ENCODE peak calls at places on chromosomes 5 and 9, in four cellular contexts. H is trophoblast cell, L is H9, C is H1. F is an unnamed sample. For H3K79me2, the result is how much of the 10 kb centered on the place peaks cover.

GRCh38 chr5:1312993-1313833 is 18.3 kb upstream of the TERT start:
- DNase-seq in C (no peak), H (no peak), L (peak), F (no peak)

GRCh38 chr9:27033815-27034403 is 28.4 kb upstream of the LRRC19 start:
- DNase-seq in L (no peak), H (peak), C (peak), F (peak)

GRCh38 chr9:69325409-69326212 is 596 bp downstream of the ENTREP1 start:
- DNase-seq in L (peak), H (peak), C (no peak), F (peak)

GRCh38 chr5:15992918-15993317 is 186.7 kb downstream of the MARCHF11 start:
- DNase-seq in L (no peak), H (no peak), C (no peak), F (peak)

GRCh38 chr9:136302527-136302926 is 1.4 kb downstream of the CCDC187 start:
- DNase-seq in H (no peak), L (no peak), C (no peak), F (no peak)

GRCh38 chr5:97923997-97924396 is 741.0 kb upstream of the RIOK2 start:
- DNase-seq in C (no peak), L (no peak), H (no peak), F (no peak)

GRCh38 chr9:61666849-61667371 is 477.1 kb downstream of the SPATA31A7 start:
- DNase-seq in H (no peak), L (peak), C (no peak), F (no peak)

GRCh38 chr5:72066658-72067057 is 40.6 kb upstream of the MAP1B start:
- DNase-seq in C (no peak), L (no peak), H (peak), F (peak)

GRCh38 chr5:585556-585955 is 26.6 kb upstream of the CEP72 start:
- DNase-seq in C (no peak), H (no peak), L (no peak), F (no peak)

GRCh38 chr5:107769531-107769930 is 98.8 kb upstream of the EFNA5 start:
- DNase-seq in L (no peak), C (no peak), H (no peak), F (no peak)

GRCh38 chr9:98808879-98809278 is 1.4 kb downstream of the GALNT12 start:
- DNase-seq in L (no peak), H (no peak), C (no peak), F (no peak)

GRCh38 chr9:129402341-129402739 is 218.6 kb downstream of the C9orf50 start:
- DNase-seq in L (peak), C (no peak), H (no peak), F (peak)

GRCh38 chr5:124103671-124104070 is 591.7 kb downstream of the CSNK1G3 start:
- DNase-seq in H (peak), L (no peak), C (no peak), F (no peak)

GRCh38 chr5:172777381-172778222 is 6.6 kb upstream of the DUSP1 start:
- DNase-seq in L (no peak), C (no peak), H (peak), F (peak)

GRCh38 chr5:88390007-88390385 is 121.4 kb upstream of the TMEM161B start:
- DNase-seq in C (no peak), H (no peak), L (no peak), F (no peak)

GRCh38 chr9:112048924-112049785 is 125.9 kb downstream of the SUSD1 start:
- DNase-seq in C (no peak), H (no peak), L (no peak), F (no peak)

GRCh38 chr9:88387035-88387732 is 1.1 kb upstream of the SPIN1 start:
- DNase-seq in H (peak), L (no peak), C (no peak), F (peak)

GRCh38 chr9:80440724-80441123 is 869.0 kb downstream of the TLE4 start:
- DNase-seq in L (no peak), C (no peak), H (no peak), F (peak)

GRCh38 chr5:19314840-19315239 is 673.2 kb downstream of the CDH18 start:
- DNase-seq in C (no peak), L (no peak), H (no peak), F (peak)

GRCh38 chr5:108625654-108626053 is 122.0 kb upstream of the FER start:
- DNase-seq in C (no peak), L (no peak), H (no peak), F (no peak)

GRCh38 chr5:78895616-78896015 is 89.5 kb downstream of the ARSB start:
- DNase-seq in L (no peak), H (peak), C (no peak), F (no peak)

GRCh38 chr9:17005085-17005484 is 129.8 kb upstream of the CNTLN start:
- DNase-seq in L (peak), C (peak), H (no peak), F (peak)

GRCh38 chr9:6415266-6415665 is 2.3 kb downstream of the UHRF2 start:
- DNase-seq in H (no peak), C (no peak), L (no peak), F (peak)

DNA sequence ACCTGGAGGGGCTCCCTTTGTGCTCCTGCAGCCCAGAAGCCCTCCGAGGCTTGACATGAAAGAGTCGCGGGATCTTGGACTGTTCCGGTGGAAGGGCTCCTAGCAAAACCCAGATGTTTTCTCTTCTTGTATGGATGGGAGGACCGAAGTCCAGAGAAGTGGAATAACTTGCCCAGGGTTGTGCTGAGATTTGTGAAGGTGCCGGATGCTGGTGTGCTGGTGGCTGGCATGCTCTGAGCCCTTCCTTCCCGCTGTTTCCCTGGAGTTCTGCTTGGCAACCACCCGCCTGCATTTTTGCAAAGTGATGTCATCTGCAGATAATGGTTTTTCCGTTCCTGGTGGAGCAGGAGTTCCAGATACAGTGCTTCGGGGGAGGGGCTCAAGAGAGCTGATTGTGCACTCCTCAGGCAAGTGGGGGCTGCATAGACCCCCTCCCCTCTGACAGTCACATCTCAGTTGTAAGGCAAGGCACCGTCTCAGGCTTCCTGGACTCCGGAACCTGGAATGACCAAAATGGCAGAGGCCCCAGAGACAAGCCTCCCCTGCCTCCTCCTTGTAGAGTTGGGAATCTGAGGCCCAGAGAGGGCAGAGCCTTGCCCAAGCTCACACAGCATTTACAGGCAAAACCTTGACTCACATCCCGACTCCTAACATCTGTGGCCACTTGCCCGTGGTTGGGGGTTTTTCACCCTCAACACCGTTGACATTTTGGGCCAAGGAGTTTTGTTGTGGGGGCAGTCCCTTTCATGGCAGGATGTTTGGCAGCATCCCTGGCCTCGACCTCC is 157.0 kb downstream of the RGS3 start:
- DNase-seq in L (peak), H (peak), C (peak), F (peak)
- H2BK5ac ChIP-seq in L (no peak), H (peak), C (peak), F (peak)

GRCh38 chr5:31381299-31381698 is 150.6 kb downstream of the DROSHA start:
- DNase-seq in H (no peak), C (no peak), L (no peak), F (no peak)
- H3K79me2 ChIP-seq in H (under half), C (under half), L (under half), F (under half)

GRCh38 chr9:37105169-37105750 is 15.1 kb upstream of the ZCCHC7 start:
- DNase-seq in H (no peak), L (no peak), C (no peak), F (no peak)
- H2BK5ac ChIP-seq in H (no peak), L (no peak), C (no peak), F (no peak)

DNA sequence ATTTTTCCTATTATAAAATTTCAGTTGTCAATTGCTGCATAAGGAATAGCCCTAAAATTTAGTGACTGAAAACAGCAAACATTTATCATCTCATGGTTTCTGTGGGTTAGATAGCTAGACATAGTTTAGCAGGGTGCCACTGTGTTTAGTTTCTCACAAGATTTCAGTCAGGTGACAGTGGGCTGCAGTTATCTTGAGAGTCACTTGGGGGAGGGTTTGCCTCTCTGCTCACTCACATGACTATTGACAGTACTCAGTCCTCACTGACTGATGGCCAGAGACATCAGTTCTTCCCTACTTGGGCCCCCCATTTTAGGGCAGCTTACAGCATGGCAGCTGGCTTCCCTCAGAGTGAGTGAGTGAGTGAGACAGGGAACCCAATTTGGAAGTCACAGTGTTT is 42.0 kb downstream of the PBX3 start:
- DNase-seq in H (no peak), L (no peak), C (no peak), F (no peak)
- H3K79me2 ChIP-seq in H (under half), L (under half), C (half or more), F (under half)

DNA sequence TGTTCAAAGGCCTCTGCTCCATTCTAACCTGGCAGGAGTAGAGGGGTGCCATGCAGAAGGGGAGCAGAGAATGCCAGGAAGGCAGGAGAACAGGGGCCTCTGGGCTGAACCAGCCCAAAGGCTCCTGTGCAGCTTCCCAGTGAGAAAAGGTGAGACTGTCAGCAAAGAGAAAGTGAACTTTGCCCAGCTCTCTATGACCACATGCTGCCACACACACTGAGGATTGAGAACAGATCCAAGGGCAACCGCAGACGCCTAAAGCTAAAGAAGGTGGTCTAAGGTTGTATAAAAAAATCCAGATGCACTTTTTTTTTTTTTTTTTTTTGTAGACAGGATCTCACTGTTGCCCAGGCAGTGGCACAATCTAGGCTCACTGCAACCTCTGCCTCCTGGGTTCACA is 51.4 kb downstream of the ALDH7A1 start:
- DNase-seq in C (no peak), H (no peak), L (no peak), F (no peak)
- H2BK5ac ChIP-seq in C (no peak), H (no peak), L (no peak), F (no peak)

DNA sequence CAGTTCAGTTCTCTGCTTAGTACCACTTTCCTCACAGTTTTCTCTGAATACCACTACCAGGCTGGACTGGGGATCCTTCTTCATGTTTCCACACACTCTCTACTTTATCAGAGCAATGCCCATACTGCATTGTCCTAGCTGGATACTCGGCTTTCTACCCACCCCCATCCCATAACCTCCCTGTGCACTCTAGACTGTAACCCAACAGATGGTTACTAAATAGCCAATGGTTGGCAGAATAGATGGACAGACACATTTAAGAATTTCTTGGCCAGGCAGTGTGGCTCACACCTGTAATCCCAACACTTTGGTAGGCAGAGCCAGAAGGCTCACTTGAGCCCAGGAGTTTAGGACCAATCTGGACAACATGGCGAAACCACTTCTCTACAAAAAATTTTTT is 22.8 kb downstream of the CDK5RAP2 start:
- DNase-seq in L (no peak), H (no peak), C (no peak), F (no peak)
- H3K79me2 ChIP-seq in L (under half), H (under half), C (under half), F (under half)

DNA sequence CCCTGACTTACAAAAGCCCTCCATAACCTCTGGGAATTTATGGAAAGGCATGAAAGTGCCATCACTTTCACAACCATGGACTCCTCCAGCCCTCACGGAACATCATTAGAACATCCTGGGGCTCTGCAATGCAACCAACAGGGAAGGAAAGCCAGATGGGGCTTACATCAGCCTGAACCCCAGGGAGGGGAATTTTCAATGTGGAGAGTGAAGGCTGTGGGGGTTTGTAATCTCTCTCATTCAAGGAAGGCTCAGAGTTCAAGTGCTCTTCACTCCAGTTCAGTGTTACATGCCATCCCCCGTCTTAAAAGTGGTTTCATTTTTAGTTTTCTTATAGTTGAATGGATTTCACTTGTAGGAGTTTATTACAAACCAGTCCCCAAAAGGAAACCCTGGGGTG is 5.7 kb downstream of the SPRY4 start:
- DNase-seq in L (no peak), H (no peak), C (no peak), F (no peak)
- H2BK5ac ChIP-seq in L (no peak), H (no peak), C (no peak), F (no peak)

GRCh38 chr9:37292896-37293295 is 129.6 kb upstream of the GRHPR start:
- DNase-seq in C (no peak), L (no peak), H (peak), F (no peak)
- H3K79me2 ChIP-seq in C (under half), L (under half), H (under half), F (under half)